ENCODE peak calls at places on chromosomes 5 and 9, in seven cellular contexts. One of them, this sample, is unnamed.
A peak's percentile ranks its signal among the peaks of the same experiment; 100 is the strongest.

GRCh38 chr9:24793711-24794110 is 248.0 kb upstream of the IZUMO3 start:
- DNase-seq in PC-9: no peak
- DNase-seq in neural progenitor cell: no peak
- DNase-seq in astrocyte of the spinal cord: no peak
- DNase-seq in stomach: no peak
- DNase-seq in body of pancreas: no peak
- DNase-seq in breast epithelium: no peak
- DNase-seq in this sample: no peak

GRCh38 chr9:107039546-107039945 is 176.6 kb downstream of the ZNF462 start:
- DNase-seq in PC-9: no peak
- DNase-seq in neural progenitor cell: no peak
- DNase-seq in astrocyte of the spinal cord: peak; percentile 77
- DNase-seq in stomach: no peak
- DNase-seq in body of pancreas: no peak
- DNase-seq in breast epithelium: no peak
- DNase-seq in this sample: no peak

GRCh38 chr9:26260238-26260637 is 582.0 kb upstream of the TUSC1 start:
- DNase-seq in PC-9: no peak
- DNase-seq in neural progenitor cell: no peak
- DNase-seq in astrocyte of the spinal cord: peak; percentile 32
- DNase-seq in stomach: no peak
- DNase-seq in body of pancreas: no peak
- DNase-seq in breast epithelium: no peak
- DNase-seq in this sample: no peak

GRCh38 chr9:107737987-107738743 is 248.6 kb upstream of the KLF4 start:
- DNase-seq in PC-9: no peak
- DNase-seq in neural progenitor cell: no peak
- DNase-seq in astrocyte of the spinal cord: peak; percentile 51
- DNase-seq in stomach: no peak
- DNase-seq in body of pancreas: peak; percentile 32
- DNase-seq in breast epithelium: no peak
- DNase-seq in this sample: no peak

GRCh38 chr5:172635038-172635437 is 6.0 kb upstream of the NEURL1B start:
- DNase-seq in PC-9: no peak
- DNase-seq in neural progenitor cell: no peak
- DNase-seq in astrocyte of the spinal cord: no peak
- DNase-seq in stomach: no peak
- DNase-seq in body of pancreas: no peak
- DNase-seq in breast epithelium: peak; percentile 10
- DNase-seq in this sample: no peak

GRCh38 chr5:142869883-142870282 is 99.7 kb downstream of the ARHGAP26 start:
- DNase-seq in PC-9: no peak
- DNase-seq in neural progenitor cell: no peak
- DNase-seq in astrocyte of the spinal cord: no peak
- DNase-seq in stomach: peak; percentile 51
- DNase-seq in body of pancreas: peak; percentile 60
- DNase-seq in breast epithelium: no peak
- DNase-seq in this sample: no peak

GRCh38 chr9:130835441-130836298 is 616 bp downstream of the ABL1 start:
- DNase-seq in PC-9: peak; percentile 27
- DNase-seq in neural progenitor cell: peak; percentile 87
- DNase-seq in astrocyte of the spinal cord: peak; percentile 58
- DNase-seq in stomach: peak; percentile 51
- DNase-seq in body of pancreas: peak; percentile 67
- DNase-seq in breast epithelium: no peak
- DNase-seq in this sample: no peak

GRCh38 chr9:81072758-81073157 is 616.6 kb downstream of the TLE1 start:
- DNase-seq in PC-9: no peak
- DNase-seq in neural progenitor cell: no peak
- DNase-seq in astrocyte of the spinal cord: no peak
- DNase-seq in stomach: no peak
- DNase-seq in body of pancreas: no peak
- DNase-seq in breast epithelium: no peak
- DNase-seq in this sample: no peak

GRCh38 chr5:91223886-91224285 is 159.2 kb downstream of the ARRDC3 start:
- DNase-seq in PC-9: no peak
- DNase-seq in neural progenitor cell: no peak
- DNase-seq in astrocyte of the spinal cord: no peak
- DNase-seq in stomach: no peak
- DNase-seq in body of pancreas: no peak
- DNase-seq in breast epithelium: no peak
- DNase-seq in this sample: no peak

GRCh38 chr5:2797981-2798380 is 46.5 kb upstream of the IRX2 start:
- DNase-seq in PC-9: no peak
- DNase-seq in neural progenitor cell: no peak
- DNase-seq in astrocyte of the spinal cord: no peak
- DNase-seq in stomach: no peak
- DNase-seq in body of pancreas: no peak
- DNase-seq in breast epithelium: no peak
- DNase-seq in this sample: no peak

GRCh38 chr9:133780962-133781827 is 43.0 kb upstream of the SARDH start:
- DNase-seq in PC-9: no peak
- DNase-seq in neural progenitor cell: no peak
- DNase-seq in astrocyte of the spinal cord: no peak
- DNase-seq in stomach: no peak
- DNase-seq in body of pancreas: no peak
- DNase-seq in breast epithelium: no peak
- DNase-seq in this sample: no peak

GRCh38 chr5:71932649-71933338 is 174.5 kb upstream of the MAP1B start:
- DNase-seq in PC-9: peak; percentile 77
- DNase-seq in neural progenitor cell: peak; percentile 75
- DNase-seq in astrocyte of the spinal cord: peak; percentile 79
- DNase-seq in stomach: peak; percentile 59
- DNase-seq in body of pancreas: peak; percentile 51
- DNase-seq in breast epithelium: no peak
- DNase-seq in this sample: peak; percentile 40

GRCh38 chr5:176517053-176517661 is 20.0 kb downstream of the RNF44 start:
- DNase-seq in PC-9: no peak
- DNase-seq in neural progenitor cell: no peak
- DNase-seq in astrocyte of the spinal cord: no peak
- DNase-seq in stomach: no peak
- DNase-seq in body of pancreas: no peak
- DNase-seq in breast epithelium: no peak
- DNase-seq in this sample: no peak

GRCh38 chr9:98087420-98088354 is 31.2 kb downstream of the NANS start:
- DNase-seq in PC-9: no peak
- DNase-seq in neural progenitor cell: peak; percentile 75
- DNase-seq in astrocyte of the spinal cord: peak; percentile 55
- DNase-seq in stomach: peak; percentile 59
- DNase-seq in body of pancreas: peak; percentile 14
- DNase-seq in breast epithelium: no peak
- DNase-seq in this sample: peak; percentile 43

GRCh38 chr9:124698265-124698664 is 72.8 kb downstream of the NR6A1 start:
- DNase-seq in PC-9: no peak
- DNase-seq in neural progenitor cell: peak; percentile 57
- DNase-seq in astrocyte of the spinal cord: peak; percentile 52
- DNase-seq in stomach: no peak
- DNase-seq in body of pancreas: no peak
- DNase-seq in breast epithelium: no peak
- DNase-seq in this sample: no peak

GRCh38 chr9:88995627-88996026 is 4.4 kb downstream of the S1PR3 start:
- DNase-seq in PC-9: no peak
- DNase-seq in neural progenitor cell: no peak
- DNase-seq in astrocyte of the spinal cord: no peak
- DNase-seq in stomach: no peak
- DNase-seq in body of pancreas: no peak
- DNase-seq in breast epithelium: no peak
- DNase-seq in this sample: no peak

GRCh38 chr9:88993327-88993726 is 2.1 kb downstream of the S1PR3 start:
- DNase-seq in PC-9: no peak
- DNase-seq in neural progenitor cell: no peak
- DNase-seq in astrocyte of the spinal cord: no peak
- DNase-seq in stomach: no peak
- DNase-seq in body of pancreas: peak; percentile 44
- DNase-seq in breast epithelium: no peak
- DNase-seq in this sample: no peak

GRCh38 chr9:88995205-88995604 is 3.9 kb downstream of the S1PR3 start:
- DNase-seq in PC-9: no peak
- DNase-seq in neural progenitor cell: no peak
- DNase-seq in astrocyte of the spinal cord: no peak
- DNase-seq in stomach: no peak
- DNase-seq in body of pancreas: no peak
- DNase-seq in breast epithelium: no peak
- DNase-seq in this sample: no peak

GRCh38 chr9:88993871-88994819 is 2.9 kb downstream of the S1PR3 start:
- DNase-seq in PC-9: no peak
- DNase-seq in neural progenitor cell: no peak
- DNase-seq in astrocyte of the spinal cord: no peak
- DNase-seq in stomach: no peak
- DNase-seq in body of pancreas: no peak
- DNase-seq in breast epithelium: no peak
- DNase-seq in this sample: no peak

DNA sequence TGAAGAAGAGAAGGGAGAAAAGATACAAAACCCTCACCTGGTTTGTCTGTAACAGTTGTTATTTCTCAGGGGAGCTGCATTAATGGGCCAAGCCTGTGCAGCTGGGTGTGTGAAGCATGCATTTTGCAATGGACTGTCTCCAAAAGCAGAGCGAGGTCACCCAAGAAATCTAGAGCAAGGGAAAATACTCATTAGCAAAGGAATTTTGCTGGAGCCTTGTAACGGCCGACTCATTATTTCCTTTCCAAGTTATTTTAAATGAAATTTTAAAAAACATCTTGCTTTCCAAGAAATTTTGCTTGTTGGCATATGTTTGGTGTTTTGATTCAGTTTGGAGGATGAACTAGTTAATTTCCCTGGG is 3.5 kb downstream of the S1PR3 start:
- DNase-seq in PC-9: no peak
- DNase-seq in neural progenitor cell: no peak
- DNase-seq in astrocyte of the spinal cord: no peak
- DNase-seq in stomach: no peak
- DNase-seq in body of pancreas: no peak
- DNase-seq in breast epithelium: no peak
- DNase-seq in this sample: no peak
- H3K4me3 ChIP-seq in PC-9: no peak overlapping the region
- H3K4me3 ChIP-seq in neural progenitor cell: no peak overlapping the region
- H3K4me3 ChIP-seq in astrocyte of the spinal cord: peak overlapping the region; percentile 65
- H3K4me3 ChIP-seq in stomach: peak overlapping the region; percentile 90
- H3K4me3 ChIP-seq in body of pancreas: no peak overlapping the region
- H3K4me3 ChIP-seq in breast epithelium: no peak overlapping the region
- H3K4me3 ChIP-seq in this sample: no peak overlapping the region

GRCh38 chr5:62143268-62144229 is 162.5 kb upstream of the KIF2A start:
- DNase-seq in PC-9: no peak
- DNase-seq in neural progenitor cell: peak; percentile 49
- DNase-seq in astrocyte of the spinal cord: peak; percentile 53
- DNase-seq in stomach: no peak
- DNase-seq in body of pancreas: no peak
- DNase-seq in breast epithelium: no peak
- DNase-seq in this sample: no peak
- TF ChIP-seq CTCF in PC-9: peak; percentile 65
- TF ChIP-seq CTCF in neural progenitor cell: peak; percentile 83
- TF ChIP-seq CTCF in astrocyte of the spinal cord: peak; percentile 54
- TF ChIP-seq CTCF in stomach: peak; percentile 34
- TF ChIP-seq CTCF in body of pancreas: peak; percentile 39
- TF ChIP-seq CTCF in breast epithelium: no peak
- TF ChIP-seq CTCF in this sample: no peak

GRCh38 chr5:74765201-74765600 is 1.7 kb downstream of the GFM2 start:
- DNase-seq in PC-9: no peak
- DNase-seq in neural progenitor cell: peak; percentile 7
- DNase-seq in astrocyte of the spinal cord: peak; percentile 15
- DNase-seq in stomach: no peak
- DNase-seq in body of pancreas: no peak
- DNase-seq in breast epithelium: no peak
- DNase-seq in this sample: no peak

GRCh38 chr5:74763504-74763903 is 3.4 kb downstream of the GFM2 start:
- DNase-seq in PC-9: no peak
- DNase-seq in neural progenitor cell: no peak
- DNase-seq in astrocyte of the spinal cord: no peak
- DNase-seq in stomach: no peak
- DNase-seq in body of pancreas: no peak
- DNase-seq in breast epithelium: no peak
- DNase-seq in this sample: no peak

GRCh38 chr5:74765929-74766328 is 988 bp downstream of the GFM2 start:
- DNase-seq in PC-9: no peak
- DNase-seq in neural progenitor cell: no peak
- DNase-seq in astrocyte of the spinal cord: no peak
- DNase-seq in stomach: no peak
- DNase-seq in body of pancreas: no peak
- DNase-seq in breast epithelium: no peak
- DNase-seq in this sample: no peak

GRCh38 chr5:74761241-74761640 is 5.7 kb downstream of the GFM2 start:
- DNase-seq in PC-9: no peak
- DNase-seq in neural progenitor cell: no peak
- DNase-seq in astrocyte of the spinal cord: no peak
- DNase-seq in stomach: no peak
- DNase-seq in body of pancreas: no peak
- DNase-seq in breast epithelium: no peak
- DNase-seq in this sample: no peak

GRCh38 chr5:74762599-74762998 is 4.3 kb downstream of the GFM2 start:
- DNase-seq in PC-9: peak; percentile 67
- DNase-seq in neural progenitor cell: no peak
- DNase-seq in astrocyte of the spinal cord: peak; percentile 32
- DNase-seq in stomach: no peak
- DNase-seq in body of pancreas: no peak
- DNase-seq in breast epithelium: no peak
- DNase-seq in this sample: no peak
- H3K4me3 ChIP-seq in PC-9: no peak overlapping the region
- H3K4me3 ChIP-seq in neural progenitor cell: no peak overlapping the region
- H3K4me3 ChIP-seq in astrocyte of the spinal cord: no peak overlapping the region
- H3K4me3 ChIP-seq in stomach: no peak overlapping the region
- H3K4me3 ChIP-seq in body of pancreas: no peak overlapping the region
- H3K4me3 ChIP-seq in breast epithelium: no peak overlapping the region
- H3K4me3 ChIP-seq in this sample: no peak overlapping the region

GRCh38 chr9:132694144-132694543 is 23.9 kb downstream of the GTF3C4 start:
- DNase-seq in PC-9: no peak
- DNase-seq in neural progenitor cell: peak; percentile 30
- DNase-seq in astrocyte of the spinal cord: no peak
- DNase-seq in stomach: no peak
- DNase-seq in body of pancreas: no peak
- DNase-seq in breast epithelium: no peak
- DNase-seq in this sample: no peak
- TF ChIP-seq CTCF in PC-9: peak; percentile 37
- TF ChIP-seq CTCF in neural progenitor cell: peak; percentile 48
- TF ChIP-seq CTCF in astrocyte of the spinal cord: no peak
- TF ChIP-seq CTCF in stomach: peak; percentile 26
- TF ChIP-seq CTCF in body of pancreas: no peak
- TF ChIP-seq CTCF in breast epithelium: no peak
- TF ChIP-seq CTCF in this sample: no peak

DNA sequence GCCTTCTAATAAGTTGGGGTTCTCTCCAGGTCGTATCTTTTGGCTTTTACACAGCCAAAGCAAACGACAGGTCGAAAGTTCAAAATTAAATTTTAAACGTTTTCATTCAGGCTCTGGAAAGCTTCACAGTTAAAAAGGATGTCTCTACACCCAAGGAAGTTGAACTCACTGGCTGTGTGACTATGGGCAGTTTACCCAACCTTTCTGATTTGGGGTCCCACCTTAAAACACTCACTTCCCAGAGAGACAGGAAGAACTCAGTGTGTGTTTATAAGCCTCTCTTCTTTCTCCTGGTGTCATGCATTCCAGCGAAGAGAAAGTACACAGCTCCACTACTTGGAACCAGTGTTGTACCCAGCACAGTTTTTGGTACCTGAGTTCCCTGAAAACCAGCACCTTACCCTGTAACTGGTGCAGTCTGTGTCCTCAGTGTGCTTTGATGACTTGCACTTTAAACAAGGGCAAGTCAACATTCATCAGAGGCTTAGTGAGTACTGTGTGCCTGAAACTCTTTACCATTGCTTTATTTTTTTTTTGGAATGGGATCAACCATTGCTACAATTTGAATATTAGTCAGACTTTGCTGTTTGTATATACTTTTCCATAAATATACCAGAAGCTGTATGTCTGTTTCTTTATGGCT is 1.7 kb downstream of the SRD5A1 start:
- DNase-seq in PC-9: no peak
- DNase-seq in neural progenitor cell: no peak
- DNase-seq in astrocyte of the spinal cord: no peak
- DNase-seq in stomach: no peak
- DNase-seq in body of pancreas: no peak
- DNase-seq in breast epithelium: no peak
- DNase-seq in this sample: no peak
- H3K4me3 ChIP-seq in PC-9: peak overlapping the region; percentile 72
- H3K4me3 ChIP-seq in neural progenitor cell: peak overlapping the region; percentile 71
- H3K4me3 ChIP-seq in astrocyte of the spinal cord: no peak overlapping the region
- H3K4me3 ChIP-seq in stomach: no peak overlapping the region
- H3K4me3 ChIP-seq in body of pancreas: no peak overlapping the region
- H3K4me3 ChIP-seq in breast epithelium: no peak overlapping the region
- H3K4me3 ChIP-seq in this sample: no peak overlapping the region